ENCODE peak calls at places on chromosomes 2 and 18, in six cellular contexts. A is cardiac muscle cell, M is pancreas, O is HAP-1, R is PC-3, X is psoas muscle. E is an unnamed sample.

GRCh38 chr18:27903906-27904305 is 273.0 kb downstream of the CDH2 start:
- DNase-seq in A (no peak), M (no peak), O (no peak), R (no peak), X (no peak), E (no peak)

GRCh38 chr2:42045956-42046748 is 1.7 kb upstream of the PKDCC start:
- DNase-seq in A (peak; percentile 33), M (no peak), O (no peak), R (no peak), X (no peak), E (no peak)

GRCh38 chr2:132521321-132521720 is 104.7 kb downstream of the GPR39 start:
- DNase-seq in A (no peak), M (no peak), O (no peak), R (no peak), X (no peak), E (no peak)

GRCh38 chr2:234459401-234460009 is 37.4 kb downstream of the ARL4C start:
- DNase-seq in A (no peak), M (no peak), O (no peak), R (no peak), X (no peak), E (no peak)

GRCh38 chr2:234333168-234334130 is 163.4 kb downstream of the ARL4C start:
- DNase-seq in A (no peak), M (no peak), O (no peak), R (no peak), X (no peak), E (no peak)

GRCh38 chr2:109466674-109467575 is 146.8 kb downstream of the SEPTIN10 start:
- DNase-seq in A (no peak), M (no peak), O (no peak), R (peak; percentile 52), X (no peak), E (no peak)

GRCh38 chr2:196534533-196534932 is 105.0 kb upstream of the CCDC150 start:
- DNase-seq in A (no peak), M (no peak), O (no peak), R (no peak), X (no peak), E (no peak)

GRCh38 chr2:10668402-10669012 is 21.3 kb downstream of the NOL10 start:
- DNase-seq in A (peak; percentile 74), M (no peak), O (peak; percentile 49), R (peak; percentile 87), X (no peak), E (no peak)

GRCh38 chr18:44579028-44579692 is 101.5 kb upstream of the SETBP1 start:
- DNase-seq in A (peak; percentile 45), M (no peak), O (peak; percentile 9), R (peak; percentile 34), X (no peak), E (no peak)

GRCh38 chr2:15633043-15633970 is 41.6 kb downstream of the DDX1 start:
- DNase-seq in A (no peak), M (no peak), O (no peak), R (no peak), X (no peak), E (no peak)

GRCh38 chr2:42195559-42195958 is 26.4 kb downstream of the EML4 start:
- DNase-seq in A (peak; percentile 68), M (no peak), O (no peak), R (peak; percentile 92), X (no peak), E (no peak)

GRCh38 chr2:173940208-173941020 is 24.8 kb downstream of the SP3 start:
- DNase-seq in A (no peak), M (no peak), O (no peak), R (no peak), X (no peak), E (no peak)

GRCh38 chr2:236688157-236688556 is 118.5 kb downstream of the ACKR3 start:
- DNase-seq in A (no peak), M (no peak), O (no peak), R (no peak), X (no peak), E (no peak)

GRCh38 chr2:99940963-99941362 is 201.4 kb downstream of the AFF3 start:
- DNase-seq in A (peak; percentile 13), M (no peak), O (no peak), R (no peak), X (no peak), E (no peak)

GRCh38 chr2:112494839-112495238 is 12.9 kb downstream of the TTL start:
- DNase-seq in A (no peak), M (no peak), O (no peak), R (no peak), X (no peak), E (no peak)

GRCh38 chr2:3343012-3343411 is 34.6 kb downstream of the EIPR1 start:
- DNase-seq in A (no peak), M (no peak), O (no peak), R (no peak), X (no peak), E (no peak)

GRCh38 chr2:143139835-143140393 is 10.7 kb downstream of the ARHGAP15 start:
- DNase-seq in A (no peak), M (no peak), O (no peak), R (no peak), X (no peak), E (no peak)
- H3K36me3 ChIP-seq in A (no peaks in the 10 kb centered on the region), M (no peaks in the 10 kb centered on the region), O (no peaks in the 10 kb centered on the region), R (no peaks in the 10 kb centered on the region), X (no peaks in the 10 kb centered on the region), E (no peaks in the 10 kb centered on the region)

GRCh38 chr2:54657664-54658083 is 65.8 kb upstream of the EML6 start:
- DNase-seq in A (peak; percentile 56), M (peak; percentile 61), O (peak; percentile 78), R (peak; percentile 66), X (peak; percentile 72), E (no peak)

GRCh38 chr2:54656863-54657262 is 66.6 kb upstream of the EML6 start:
- DNase-seq in A (no peak), M (no peak), O (no peak), R (no peak), X (no peak), E (no peak)

GRCh38 chr2:54655051-54655809 is 68.2 kb upstream of the EML6 start:
- DNase-seq in A (no peak), M (no peak), O (no peak), R (no peak), X (no peak), E (no peak)

GRCh38 chr2:54660752-54661151 is 62.7 kb upstream of the EML6 start:
- DNase-seq in A (no peak), M (no peak), O (no peak), R (no peak), X (no peak), E (no peak)

DNA sequence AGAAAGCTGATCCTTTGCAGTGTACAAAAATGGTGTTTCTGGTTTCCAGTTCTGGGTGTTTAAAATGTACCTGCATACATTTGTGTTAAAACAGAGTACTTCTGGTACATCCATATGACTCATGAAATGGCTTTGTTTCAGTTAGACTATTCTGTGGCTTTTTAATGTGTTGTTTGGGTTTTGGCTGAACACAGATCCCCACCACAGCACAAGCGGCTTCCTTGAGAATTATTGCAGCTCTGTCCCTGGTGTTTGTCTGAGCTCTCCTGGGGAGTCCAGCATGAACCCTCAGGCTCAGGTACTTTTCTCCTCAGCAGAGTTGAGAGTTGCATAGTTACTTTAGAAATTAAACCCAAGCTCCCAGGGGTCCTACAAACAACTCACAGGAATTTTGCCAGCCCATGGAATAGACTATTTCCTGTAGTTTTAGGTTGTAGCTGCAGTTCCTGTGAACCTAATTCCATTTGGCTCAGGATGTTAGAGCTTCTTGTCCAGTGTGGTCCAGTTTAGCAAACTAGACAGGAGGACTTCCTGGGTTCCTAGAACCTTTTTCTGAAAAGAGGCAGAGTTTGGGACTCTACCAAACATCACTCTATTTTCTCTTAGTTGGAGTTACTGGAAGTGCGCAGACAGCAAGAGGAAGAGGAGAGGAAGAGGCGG is 64.8 kb upstream of the EML6 start:
- DNase-seq in A (peak; percentile 42), M (no peak), O (no peak), R (no peak), X (no peak), E (no peak)
- H3K36me3 ChIP-seq in A (peaks cover 94% of the 10 kb centered on the region), M (peaks cover 93% of the 10 kb centered on the region), O (peaks cover 74% of the 10 kb centered on the region), R (peaks cover 95% of the 10 kb centered on the region), X (peaks cover 11% of the 10 kb centered on the region), E (peaks cover 18% of the 10 kb centered on the region)

GRCh38 chr2:200136655-200137054 is 169.8 kb upstream of the SPATS2L start:
- DNase-seq in A (no peak), M (no peak), O (no peak), R (no peak), X (no peak), E (no peak)

GRCh38 chr2:200137691-200138090 is 168.8 kb upstream of the SPATS2L start:
- DNase-seq in A (no peak), M (no peak), O (no peak), R (no peak), X (no peak), E (no peak)

GRCh38 chr2:200137275-200137674 is 169.2 kb upstream of the SPATS2L start:
- DNase-seq in A (no peak), M (no peak), O (no peak), R (no peak), X (no peak), E (no peak)

GRCh38 chr2:200135082-200135481 is 171.4 kb upstream of the SPATS2L start:
- DNase-seq in A (no peak), M (no peak), O (no peak), R (no peak), X (no peak), E (no peak)

DNA sequence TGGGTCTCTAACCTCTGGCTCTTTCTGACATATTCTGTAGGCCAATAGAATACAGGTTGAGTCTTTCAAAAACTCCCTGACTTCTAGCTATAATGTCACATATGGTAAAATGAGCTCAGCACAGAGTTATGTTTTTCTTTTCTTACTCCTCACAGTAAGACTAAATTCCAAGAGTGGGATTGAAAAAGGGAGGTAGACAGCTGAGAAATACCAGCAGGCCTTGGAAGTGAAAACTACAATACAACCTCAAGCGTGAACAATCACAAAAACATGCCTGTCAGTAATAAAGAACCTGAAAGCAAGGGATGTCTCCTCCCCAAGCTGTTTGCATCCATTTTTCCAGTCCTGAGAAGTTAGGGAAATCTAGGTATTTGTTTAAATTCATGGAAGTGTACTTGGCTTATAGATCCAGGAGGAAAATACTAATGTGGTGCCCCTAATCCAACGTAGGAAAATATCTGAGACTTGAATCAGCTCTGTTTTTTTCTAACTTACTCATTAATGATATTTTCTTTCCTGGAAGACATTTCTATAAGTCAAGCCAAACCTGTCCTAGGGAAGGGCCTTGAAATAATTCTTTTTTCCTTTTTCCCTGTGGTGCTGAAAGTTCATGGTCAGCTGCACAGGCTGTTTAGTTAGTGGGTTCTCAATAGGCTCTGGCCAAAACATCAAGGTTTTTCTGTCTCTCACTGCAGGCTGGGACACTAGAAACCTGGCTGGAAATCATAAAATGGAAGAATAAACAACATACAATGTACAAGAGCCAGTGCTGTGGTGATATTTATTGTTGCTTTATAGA is 167.9 kb upstream of the SPATS2L start:
- DNase-seq in A (peak; percentile 30), M (no peak), O (no peak), R (no peak), X (no peak), E (no peak)
- H3K36me3 ChIP-seq in A (no peaks in the 10 kb centered on the region), M (no peaks in the 10 kb centered on the region), O (no peaks in the 10 kb centered on the region), R (no peaks in the 10 kb centered on the region), X (no peaks in the 10 kb centered on the region), E (no peaks in the 10 kb centered on the region)

DNA sequence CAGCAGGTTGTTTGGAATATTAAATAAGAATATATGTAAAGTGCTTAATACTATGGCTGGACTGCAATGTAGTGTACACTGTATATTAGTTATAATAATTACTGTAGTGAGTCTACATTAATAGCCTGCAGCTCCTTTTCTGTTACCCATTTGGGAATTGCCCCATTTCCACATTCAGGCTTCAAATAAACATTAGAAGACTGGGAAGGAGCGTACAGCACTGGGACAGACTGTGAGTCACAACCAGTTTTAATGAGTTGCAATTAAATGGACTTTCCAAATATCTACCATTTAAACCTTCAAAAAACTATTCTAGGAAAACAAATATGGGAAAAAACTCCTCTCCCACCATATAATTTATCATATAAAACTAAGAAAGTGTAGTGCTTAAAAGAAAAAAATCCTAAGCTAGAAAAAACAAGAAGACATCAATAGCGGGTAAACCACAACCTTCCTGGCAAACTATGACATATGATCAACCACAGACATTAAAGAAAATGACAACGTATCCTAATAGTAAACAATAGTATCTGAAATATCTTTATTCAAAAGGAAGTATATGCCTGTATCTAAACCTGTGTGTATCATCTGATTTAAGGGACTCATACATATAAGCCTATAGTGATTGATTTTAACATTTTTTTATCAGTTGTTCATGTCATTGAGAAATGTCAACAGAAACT is 86.1 kb downstream of the TRIP12 start:
- DNase-seq in A (peak; percentile 12), M (no peak), O (no peak), R (peak; percentile 32), X (no peak), E (no peak)
- H3K36me3 ChIP-seq in A (peaks cover 15% of the 10 kb centered on the region), M (peaks cover 9% of the 10 kb centered on the region), O (peaks cover 13% of the 10 kb centered on the region), R (peaks cover 15% of the 10 kb centered on the region), X (no peaks in the 10 kb centered on the region), E (peaks cover 77% of the 10 kb centered on the region)

E was measured in heart left ventricle.